ENCODE peak calls at places on chromosomes 7 and 10, in eight cellular contexts. One of them, this sample, is unnamed.
A peak's percentile ranks its signal among the peaks of the same experiment; 100 is the strongest.

GRCh38 chr7:103811997-103812396 is 177.5 kb downstream of the RELN start:
- DNase-seq in PC-9: no peak
- DNase-seq in GM20000: peak; percentile 28
- DNase-seq in RWPE1: peak; percentile 4
- DNase-seq in hepatocyte: peak; percentile 20
- DNase-seq in pancreas: no peak
- DNase-seq in SK-N-SH: no peak
- DNase-seq in upper lobe of right lung: no peak
- DNase-seq in this sample: no peak

GRCh38 chr7:55534262-55534915 is 37.9 kb downstream of the VOPP1 start:
- DNase-seq in SK-N-SH: no peak
- DNase-seq in GM20000: peak; percentile 85
- DNase-seq in pancreas: no peak
- DNase-seq in upper lobe of right lung: peak; percentile 77
- DNase-seq in RWPE1: peak; percentile 70
- DNase-seq in hepatocyte: no peak
- DNase-seq in PC-9: peak; percentile 100
- DNase-seq in this sample: peak; percentile 97

GRCh38 chr7:70356975-70357374 is 758.7 kb downstream of the AUTS2 start:
- DNase-seq in RWPE1: no peak
- DNase-seq in pancreas: no peak
- DNase-seq in hepatocyte: no peak
- DNase-seq in upper lobe of right lung: no peak
- DNase-seq in PC-9: no peak
- DNase-seq in SK-N-SH: no peak
- DNase-seq in GM20000: no peak
- DNase-seq in this sample: no peak

GRCh38 chr10:106608101-106608500 is 556.4 kb downstream of the SORCS1 start:
- DNase-seq in hepatocyte: no peak
- DNase-seq in PC-9: no peak
- DNase-seq in RWPE1: no peak
- DNase-seq in upper lobe of right lung: no peak
- DNase-seq in SK-N-SH: no peak
- DNase-seq in pancreas: no peak
- DNase-seq in GM20000: no peak
- DNase-seq in this sample: no peak

GRCh38 chr7:5564894-5565293 is 141.3 kb upstream of the TNRC18 start:
- DNase-seq in upper lobe of right lung: no peak
- DNase-seq in pancreas: no peak
- DNase-seq in hepatocyte: no peak
- DNase-seq in SK-N-SH: no peak
- DNase-seq in PC-9: peak; percentile 58
- DNase-seq in RWPE1: no peak
- DNase-seq in GM20000: no peak
- DNase-seq in this sample: no peak

GRCh38 chr10:17607603-17608332 is 9.4 kb downstream of the HACD1 start:
- DNase-seq in RWPE1: peak; percentile 48
- DNase-seq in pancreas: no peak
- DNase-seq in GM20000: peak; percentile 56
- DNase-seq in upper lobe of right lung: no peak
- DNase-seq in hepatocyte: peak; percentile 74
- DNase-seq in SK-N-SH: peak; percentile 60
- DNase-seq in PC-9: peak; percentile 43
- DNase-seq in this sample: no peak

GRCh38 chr10:8439040-8439439 is 384.6 kb downstream of the GATA3 start:
- DNase-seq in hepatocyte: no peak
- DNase-seq in GM20000: no peak
- DNase-seq in SK-N-SH: no peak
- DNase-seq in upper lobe of right lung: no peak
- DNase-seq in pancreas: no peak
- DNase-seq in PC-9: no peak
- DNase-seq in RWPE1: no peak
- DNase-seq in this sample: no peak

GRCh38 chr10:18414061-18414460 is 237.3 kb downstream of the NSUN6 start:
- DNase-seq in upper lobe of right lung: no peak
- DNase-seq in pancreas: no peak
- DNase-seq in GM20000: no peak
- DNase-seq in RWPE1: no peak
- DNase-seq in hepatocyte: no peak
- DNase-seq in SK-N-SH: no peak
- DNase-seq in PC-9: no peak
- DNase-seq in this sample: no peak

GRCh38 chr10:16809074-16809718 is 8.0 kb downstream of the RSU1 start:
- DNase-seq in PC-9: no peak
- DNase-seq in GM20000: peak; percentile 58
- DNase-seq in RWPE1: no peak
- DNase-seq in SK-N-SH: peak; percentile 54
- DNase-seq in upper lobe of right lung: no peak
- DNase-seq in hepatocyte: peak; percentile 49
- DNase-seq in pancreas: peak; percentile 35
- DNase-seq in this sample: no peak

GRCh38 chr10:103852856-103853255 is 2.5 kb downstream of the SH3PXD2A start:
- DNase-seq in GM20000: no peak
- DNase-seq in pancreas: no peak
- DNase-seq in upper lobe of right lung: no peak
- DNase-seq in hepatocyte: no peak
- DNase-seq in SK-N-SH: no peak
- DNase-seq in RWPE1: no peak
- DNase-seq in PC-9: no peak
- DNase-seq in this sample: no peak

GRCh38 chr10:115727114-115727513 is 545.9 kb downstream of the GFRA1 start:
- DNase-seq in pancreas: no peak
- DNase-seq in SK-N-SH: peak; percentile 39
- DNase-seq in upper lobe of right lung: no peak
- DNase-seq in PC-9: no peak
- DNase-seq in GM20000: no peak
- DNase-seq in hepatocyte: no peak
- DNase-seq in RWPE1: no peak
- DNase-seq in this sample: no peak

GRCh38 chr10:672139-672538 is 17.3 kb downstream of the DIP2C start:
- DNase-seq in SK-N-SH: no peak
- DNase-seq in PC-9: no peak
- DNase-seq in hepatocyte: no peak
- DNase-seq in RWPE1: no peak
- DNase-seq in pancreas: no peak
- DNase-seq in upper lobe of right lung: peak; percentile 60
- DNase-seq in GM20000: no peak
- DNase-seq in this sample: no peak

GRCh38 chr10:111261066-111261465 is 184.2 kb downstream of the ADRA2A start:
- DNase-seq in GM20000: no peak
- DNase-seq in pancreas: no peak
- DNase-seq in SK-N-SH: no peak
- DNase-seq in hepatocyte: no peak
- DNase-seq in RWPE1: no peak
- DNase-seq in PC-9: no peak
- DNase-seq in upper lobe of right lung: no peak
- DNase-seq in this sample: no peak

GRCh38 chr7:111356941-111357340 is 205.4 kb downstream of the IMMP2L start:
- DNase-seq in SK-N-SH: no peak
- DNase-seq in hepatocyte: no peak
- DNase-seq in GM20000: no peak
- DNase-seq in PC-9: no peak
- DNase-seq in RWPE1: no peak
- DNase-seq in upper lobe of right lung: no peak
- DNase-seq in pancreas: no peak
- DNase-seq in this sample: no peak

GRCh38 chr7:106345421-106346166 is 60.8 kb upstream of the NAMPT start:
- DNase-seq in PC-9: peak; percentile 52
- DNase-seq in SK-N-SH: no peak
- DNase-seq in hepatocyte: no peak
- DNase-seq in RWPE1: peak; percentile 19
- DNase-seq in GM20000: no peak
- DNase-seq in pancreas: no peak
- DNase-seq in upper lobe of right lung: no peak
- DNase-seq in this sample: peak; percentile 64

GRCh38 chr7:2512179-2512644 is 7.4 kb upstream of the LFNG start:
- DNase-seq in GM20000: peak; percentile 78
- DNase-seq in RWPE1: no peak
- DNase-seq in SK-N-SH: no peak
- DNase-seq in PC-9: no peak
- DNase-seq in upper lobe of right lung: no peak
- DNase-seq in hepatocyte: no peak
- DNase-seq in pancreas: no peak
- DNase-seq in this sample: no peak

GRCh38 chr10:121844537-121844936 is 83.3 kb downstream of the ATE1 start:
- DNase-seq in RWPE1: no peak
- DNase-seq in hepatocyte: no peak
- DNase-seq in upper lobe of right lung: no peak
- DNase-seq in PC-9: no peak
- DNase-seq in GM20000: no peak
- DNase-seq in pancreas: no peak
- DNase-seq in SK-N-SH: no peak
- DNase-seq in this sample: no peak

DNA sequence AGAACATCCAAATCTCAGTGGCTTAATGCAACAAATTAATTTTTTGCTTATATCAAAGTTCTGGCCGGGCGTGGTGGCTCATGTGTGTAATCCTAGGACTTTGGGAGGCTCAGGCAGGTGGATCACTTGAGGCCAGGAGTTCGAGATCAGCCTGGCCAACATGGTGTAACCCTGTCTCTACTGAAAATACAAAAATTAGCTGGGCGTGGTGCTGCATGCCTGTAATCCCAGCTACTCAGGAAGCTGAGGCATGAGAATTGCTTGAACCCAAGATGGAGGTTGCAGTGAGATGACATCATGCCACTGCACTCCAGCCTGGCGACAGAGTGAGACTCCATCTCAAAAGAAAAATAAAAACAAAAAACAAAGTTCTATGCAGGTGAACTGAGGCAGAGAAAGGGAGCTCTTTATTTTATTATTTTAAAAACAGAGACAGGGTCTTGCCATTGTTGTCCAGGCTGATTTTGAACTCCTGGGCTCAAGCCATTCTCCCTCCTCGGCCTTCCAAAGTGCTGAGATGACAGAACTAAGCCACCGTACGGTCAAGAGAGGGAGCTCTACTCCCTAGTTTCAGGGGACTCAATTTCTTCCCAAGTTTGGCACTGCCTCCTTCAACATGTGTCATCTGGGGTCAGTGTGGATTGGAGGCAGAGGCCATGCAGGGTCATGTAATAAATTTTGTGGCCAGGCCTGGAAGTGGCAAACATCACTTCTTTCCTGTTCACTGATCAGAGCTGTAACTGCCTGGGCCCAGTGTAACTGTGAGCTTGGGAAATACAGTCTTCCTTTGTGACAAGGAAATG is 2.4 kb downstream of the ADCK2 start:
- DNase-seq in SK-N-SH: peak; percentile 79
- DNase-seq in RWPE1: no peak
- DNase-seq in hepatocyte: peak; percentile 32
- DNase-seq in pancreas: no peak
- DNase-seq in GM20000: peak; percentile 38
- DNase-seq in PC-9: peak; percentile 53
- DNase-seq in upper lobe of right lung: peak; percentile 30
- DNase-seq in this sample: peak; percentile 64
- TF ChIP-seq CTCF in SK-N-SH: peak; percentile 59
- TF ChIP-seq CTCF in RWPE1: no peak
- TF ChIP-seq CTCF in hepatocyte: peak; percentile 48
- TF ChIP-seq CTCF in pancreas: no peak
- TF ChIP-seq CTCF in GM20000: peak; percentile 17
- TF ChIP-seq CTCF in PC-9: peak; percentile 56
- TF ChIP-seq CTCF in upper lobe of right lung: peak; percentile 44
- TF ChIP-seq CTCF in this sample: peak; percentile 53

GRCh38 chr10:89389254-89389653 is 3.2 kb upstream of the IFIT1 start:
- DNase-seq in pancreas: no peak
- DNase-seq in SK-N-SH: peak; percentile 41
- DNase-seq in upper lobe of right lung: no peak
- DNase-seq in PC-9: no peak
- DNase-seq in GM20000: peak; percentile 11
- DNase-seq in RWPE1: peak; percentile 45
- DNase-seq in hepatocyte: peak; percentile 37
- DNase-seq in this sample: no peak
- TF ChIP-seq CTCF in pancreas: no peak
- TF ChIP-seq CTCF in SK-N-SH: peak; percentile 64
- TF ChIP-seq CTCF in upper lobe of right lung: peak; percentile 33
- TF ChIP-seq CTCF in PC-9: peak; percentile 42
- TF ChIP-seq CTCF in GM20000: no peak
- TF ChIP-seq CTCF in RWPE1: peak; percentile 46
- TF ChIP-seq CTCF in hepatocyte: peak; percentile 50
- TF ChIP-seq CTCF in this sample: peak; percentile 9

GRCh38 chr7:7324698-7325097 is 142.4 kb downstream of the C1GALT1 start:
- DNase-seq in SK-N-SH: no peak
- DNase-seq in pancreas: no peak
- DNase-seq in hepatocyte: no peak
- DNase-seq in GM20000: no peak
- DNase-seq in upper lobe of right lung: no peak
- DNase-seq in RWPE1: peak; percentile 29
- DNase-seq in PC-9: peak; percentile 94
- DNase-seq in this sample: no peak
- TF ChIP-seq CTCF in SK-N-SH: no peak
- TF ChIP-seq CTCF in pancreas: no peak
- TF ChIP-seq CTCF in hepatocyte: no peak
- TF ChIP-seq CTCF in GM20000: no peak
- TF ChIP-seq CTCF in upper lobe of right lung: no peak
- TF ChIP-seq CTCF in RWPE1: no peak
- TF ChIP-seq CTCF in PC-9: no peak
- TF ChIP-seq CTCF in this sample: no peak

DNA sequence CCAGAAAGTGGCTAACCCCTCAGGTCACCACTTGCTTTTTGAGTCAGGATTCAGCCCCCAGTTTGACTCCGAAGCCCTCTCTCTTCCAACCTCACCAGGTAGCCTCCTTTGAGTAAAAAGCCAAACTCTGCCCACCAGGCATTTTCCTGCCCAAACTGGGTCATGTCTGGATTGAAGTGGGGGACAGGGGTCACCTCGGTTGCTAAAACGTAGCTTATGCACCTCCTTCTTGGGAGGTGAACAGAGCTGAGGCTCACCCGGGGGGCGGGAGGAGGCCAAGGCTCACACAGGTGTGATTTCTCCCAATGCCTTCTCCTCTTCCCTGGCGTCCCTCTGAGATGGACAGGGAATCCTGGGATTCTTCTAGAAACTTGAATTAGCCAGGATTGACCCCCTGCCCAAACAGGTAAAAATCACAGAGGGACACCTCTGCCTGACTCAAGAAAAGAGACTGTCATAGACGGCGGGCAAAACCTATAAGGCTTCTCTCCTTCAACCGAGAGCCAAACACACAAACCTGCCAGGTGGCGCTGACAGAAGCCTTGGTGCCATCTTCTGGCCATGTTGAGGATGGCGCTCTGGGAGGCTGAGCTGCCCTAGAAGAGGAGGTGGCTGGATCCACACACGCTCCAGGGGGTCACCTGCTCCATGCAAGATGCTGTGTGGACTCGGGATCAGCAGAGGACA is 51.6 kb downstream of the PRLHR start:
- DNase-seq in RWPE1: peak; percentile 90
- DNase-seq in PC-9: peak; percentile 43
- DNase-seq in SK-N-SH: peak; percentile 64
- DNase-seq in pancreas: peak; percentile 59
- DNase-seq in upper lobe of right lung: peak; percentile 69
- DNase-seq in GM20000: peak; percentile 45
- DNase-seq in hepatocyte: peak; percentile 77
- DNase-seq in this sample: no peak
- TF ChIP-seq CTCF in RWPE1: peak; percentile 87
- TF ChIP-seq CTCF in PC-9: peak; percentile 78
- TF ChIP-seq CTCF in SK-N-SH: peak; percentile 51
- TF ChIP-seq CTCF in pancreas: peak; percentile 47
- TF ChIP-seq CTCF in upper lobe of right lung: peak; percentile 54
- TF ChIP-seq CTCF in GM20000: peak; percentile 28
- TF ChIP-seq CTCF in hepatocyte: peak; percentile 62
- TF ChIP-seq CTCF in this sample: peak; percentile 59

GRCh38 chr10:128633864-128634541 is 507.8 kb upstream of the MKI67 start:
- DNase-seq in upper lobe of right lung: no peak
- DNase-seq in PC-9: no peak
- DNase-seq in RWPE1: no peak
- DNase-seq in pancreas: no peak
- DNase-seq in SK-N-SH: no peak
- DNase-seq in GM20000: no peak
- DNase-seq in hepatocyte: peak; percentile 34
- DNase-seq in this sample: no peak
- TF ChIP-seq CTCF in upper lobe of right lung: peak; percentile 8
- TF ChIP-seq CTCF in PC-9: no peak
- TF ChIP-seq CTCF in RWPE1: no peak
- TF ChIP-seq CTCF in pancreas: no peak
- TF ChIP-seq CTCF in SK-N-SH: no peak
- TF ChIP-seq CTCF in GM20000: no peak
- TF ChIP-seq CTCF in hepatocyte: peak; percentile 53
- TF ChIP-seq CTCF in this sample: no peak